ENCODE peak calls at places on chromosomes 16 and 17, in seven cellular contexts. R, G, A, U, Q, B and J are unnamed samples.

GRCh38 chr16:12661656-12662172 is 142.0 kb downstream of the CPPED1 start:
- DNase-seq in R (no peak), G (peak), A (peak), U (no peak), Q (peak), B (no peak), J (peak)

GRCh38 chr17:14746784-14747575 is 446.1 kb downstream of the HS3ST3B1 start:
- DNase-seq in R (no peak), G (no peak), A (no peak), U (no peak), Q (no peak), B (no peak), J (no peak)

GRCh38 chr16:14958323-14958600 is 16.6 kb upstream of the PDXDC1 start:
- DNase-seq in R (no peak), G (no peak), A (no peak), U (no peak), Q (peak), B (no peak), J (no peak)

GRCh38 chr16:50979806-50980620 is 171.1 kb downstream of the SALL1 start:
- DNase-seq in R (no peak), G (no peak), A (no peak), U (no peak), Q (no peak), B (no peak), J (no peak)

GRCh38 chr16:57039148-57039812 is 49.9 kb downstream of the NLRC5 start:
- DNase-seq in R (no peak), G (no peak), A (peak), U (peak), Q (peak), B (no peak), J (no peak)

GRCh38 chr16:74563828-74564263 is 43.1 kb downstream of the GLG1 start:
- DNase-seq in R (no peak), G (no peak), A (no peak), U (peak), Q (no peak), B (no peak), J (no peak)

GRCh38 chr16:58837950-58838349 is 103.8 kb upstream of the GOT2 start:
- DNase-seq in R (no peak), G (no peak), A (no peak), U (no peak), Q (no peak), B (no peak), J (no peak)

GRCh38 chr17:76630151-76630550 is 13.4 kb downstream of the ST6GALNAC1 start:
- DNase-seq in R (no peak), G (no peak), A (no peak), U (no peak), Q (no peak), B (no peak), J (no peak)

GRCh38 chr16:75116081-75116910 is at the start of gene LDHD:
- DNase-seq in R (no peak), G (peak), A (no peak), U (peak), Q (peak), B (no peak), J (peak)

GRCh38 chr17:29066603-29067002 is 23.7 kb downstream of the PIPOX start:
- DNase-seq in R (no peak), G (no peak), A (no peak), U (no peak), Q (no peak), B (no peak), J (no peak)

GRCh38 chr17:81295031-81295677 is at the start of gene SLC38A10:
- DNase-seq in R (peak), G (peak), A (peak), U (peak), Q (peak), B (peak), J (peak)

GRCh38 chr17:40179923-40180659 is 2.8 kb downstream of the RAPGEFL1 start:
- DNase-seq in R (no peak), G (no peak), A (no peak), U (no peak), Q (peak), B (no peak), J (peak)

GRCh38 chr17:73280191-73280590 is 18.5 kb upstream of the CPSF4L start:
- DNase-seq in R (no peak), G (no peak), A (no peak), U (no peak), Q (no peak), B (no peak), J (no peak)

GRCh38 chr17:81365601-81366585 is 29.4 kb upstream of the BAHCC1 start:
- DNase-seq in R (no peak), G (no peak), A (peak), U (no peak), Q (peak), B (no peak), J (peak)

GRCh38 chr16:86975445-86975844 is 341.7 kb downstream of the C16orf95 start:
- DNase-seq in R (peak), G (no peak), A (no peak), U (peak), Q (peak), B (no peak), J (peak)

GRCh38 chr17:50845260-50846147 is 10.1 kb downstream of the WFIKKN2 start:
- DNase-seq in R (no peak), G (peak), A (no peak), U (no peak), Q (no peak), B (no peak), J (no peak)

GRCh38 chr17:74210191-74211140 is 2.9 kb upstream of the TTYH2 start:
- DNase-seq in R (no peak), G (peak), A (peak), U (peak), Q (peak), B (peak), J (peak)

GRCh38 chr17:33725675-33726271 is 432.7 kb upstream of the ASIC2 start:
- DNase-seq in R (no peak), G (peak), A (peak), U (no peak), Q (peak), B (no peak), J (peak)

GRCh38 chr16:4272114-4272954 is 489 bp downstream of the TFAP4 start:
- DNase-seq in R (no peak), G (peak), A (peak), U (peak), Q (peak), B (peak), J (peak)

GRCh38 chr17:31439716-31440115 is 48.2 kb downstream of the RAB11FIP4 start:
- DNase-seq in R (no peak), G (no peak), A (no peak), U (no peak), Q (no peak), B (no peak), J (no peak)